ENCODE peak calls at places on chromosomes 16 and 17, in seven cellular contexts. One of them, this sample, is unnamed.

GRCh38 chr16:23836404-23837291 is 865 bp downstream of the PRKCB start:
- DNase-seq in caudate nucleus: no peak
- DNase-seq in AG10803: no peak
- DNase-seq in GDM1: no peak
- DNase-seq in AG08395: no peak
- DNase-seq in suprapubic skin: peak; percentile 81
- DNase-seq in fibroblast of lung: no peak
- DNase-seq in this sample: no peak

GRCh38 chr17:80970044-80970761 is 21.4 kb upstream of the CHMP6 start:
- DNase-seq in GDM1: no peak
- DNase-seq in fibroblast of lung: peak; percentile 27
- DNase-seq in AG10803: peak; percentile 14
- DNase-seq in suprapubic skin: no peak
- DNase-seq in caudate nucleus: no peak
- DNase-seq in AG08395: peak; percentile 66
- DNase-seq in this sample: no peak

GRCh38 chr17:32335046-32335445 is 6.9 kb downstream of the C17orf75 start:
- DNase-seq in suprapubic skin: no peak
- DNase-seq in GDM1: no peak
- DNase-seq in AG10803: peak; percentile 36
- DNase-seq in caudate nucleus: no peak
- DNase-seq in fibroblast of lung: no peak
- DNase-seq in AG08395: no peak
- DNase-seq in this sample: no peak

GRCh38 chr17:2191227-2191626 is 112.4 kb downstream of the SMG6 start:
- DNase-seq in fibroblast of lung: no peak
- DNase-seq in AG08395: no peak
- DNase-seq in AG10803: no peak
- DNase-seq in GDM1: no peak
- DNase-seq in suprapubic skin: no peak
- DNase-seq in caudate nucleus: no peak
- DNase-seq in this sample: no peak

GRCh38 chr16:51131619-51132018 is 19.5 kb downstream of the SALL1 start:
- DNase-seq in AG10803: no peak
- DNase-seq in caudate nucleus: no peak
- DNase-seq in fibroblast of lung: no peak
- DNase-seq in AG08395: no peak
- DNase-seq in suprapubic skin: no peak
- DNase-seq in GDM1: no peak
- DNase-seq in this sample: no peak

GRCh38 chr16:89712476-89712805 is 8.3 kb downstream of the VPS9D1 start:
- DNase-seq in fibroblast of lung: peak; percentile 21
- DNase-seq in caudate nucleus: no peak
- DNase-seq in GDM1: no peak
- DNase-seq in suprapubic skin: no peak
- DNase-seq in AG10803: no peak
- DNase-seq in AG08395: no peak
- DNase-seq in this sample: no peak

GRCh38 chr17:76139801-76140660 is 1.0 kb downstream of the FOXJ1 start:
- DNase-seq in GDM1: no peak
- DNase-seq in caudate nucleus: no peak
- DNase-seq in suprapubic skin: no peak
- DNase-seq in AG10803: no peak
- DNase-seq in AG08395: no peak
- DNase-seq in fibroblast of lung: no peak
- DNase-seq in this sample: no peak

GRCh38 chr17:41869426-41869825 is 4.2 kb upstream of the KLHL11 start:
- DNase-seq in suprapubic skin: no peak
- DNase-seq in AG08395: no peak
- DNase-seq in GDM1: no peak
- DNase-seq in fibroblast of lung: no peak
- DNase-seq in caudate nucleus: no peak
- DNase-seq in AG10803: no peak
- DNase-seq in this sample: no peak

GRCh38 chr17:4747847-4748246 is 8.1 kb upstream of the CXCL16 start:
- DNase-seq in suprapubic skin: no peak
- DNase-seq in GDM1: peak; percentile 76
- DNase-seq in fibroblast of lung: no peak
- DNase-seq in caudate nucleus: no peak
- DNase-seq in AG08395: no peak
- DNase-seq in AG10803: peak; percentile 5
- DNase-seq in this sample: no peak

GRCh38 chr17:79174905-79175856 is 100.6 kb downstream of the ENGASE start:
- DNase-seq in AG10803: no peak
- DNase-seq in caudate nucleus: no peak
- DNase-seq in fibroblast of lung: no peak
- DNase-seq in suprapubic skin: no peak
- DNase-seq in GDM1: no peak
- DNase-seq in AG08395: peak; percentile 53
- DNase-seq in this sample: no peak